ENCODE peak calls at places on chromosomes 13 and 19, in seven cellular contexts. K is HL-60, H is psoas muscle, A is testis, Y is breast epithelium, W is keratinocyte, S is fibroblast of lung. X is an unnamed sample.

GRCh38 chr19:46977548-46977947 is 42.1 kb upstream of the NPAS1 start:
- DNase-seq in W (no peak), Y (no peak), K (no peak), H (no peak), A (no peak), S (no peak), X (no peak)

GRCh38 chr13:32284927-32285632 is 30.1 kb downstream of the ZAR1L start:
- DNase-seq in Y (no peak), K (no peak), S (peak), W (no peak), A (peak), H (no peak), X (no peak)

GRCh38 chr19:10712754-10713153 is 5.1 kb upstream of the DNM2 start:
- DNase-seq in K (no peak), Y (no peak), S (no peak), H (no peak), A (no peak), W (no peak), X (no peak)

GRCh38 chr13:22517544-22517943 is 663.2 kb upstream of the SGCG start:
- DNase-seq in W (no peak), H (no peak), A (no peak), Y (no peak), K (no peak), S (peak), X (no peak)

GRCh38 chr13:79631260-79631659 is 150.3 kb downstream of the NDFIP2 start:
- DNase-seq in A (no peak), W (peak), H (no peak), K (no peak), Y (no peak), S (peak), X (no peak)

GRCh38 chr19:40090256-40091204 is at the start of gene ZNF780A:
- DNase-seq in A (peak), Y (peak), H (peak), K (peak), W (no peak), S (peak), X (peak)

GRCh38 chr19:55641376-55642152 is 762 bp downstream of the ZNF580 start:
- DNase-seq in W (no peak), K (no peak), A (no peak), H (no peak), S (peak), Y (no peak), X (no peak)

GRCh38 chr19:1261512-1261862 is 7.6 kb upstream of the CIRBP start:
- DNase-seq in S (no peak), A (no peak), K (peak), Y (no peak), H (peak), W (no peak), X (peak)

GRCh38 chr19:2624537-2625091 is 77.9 kb downstream of the GNG7 start:
- DNase-seq in A (peak), H (peak), S (no peak), Y (no peak), W (no peak), K (no peak), X (peak)

GRCh38 chr13:91797567-91797966 is 399.1 kb downstream of the GPC5 start:
- DNase-seq in Y (no peak), H (no peak), K (no peak), A (no peak), W (no peak), S (no peak), X (no peak)

GRCh38 chr19:4032436-4032835 is 24.9 kb downstream of the PIAS4 start:
- DNase-seq in Y (no peak), A (no peak), W (no peak), H (no peak), S (no peak), K (no peak), X (no peak)

GRCh38 chr13:24097064-24097463 is 63.5 kb upstream of the SPATA13 start:
- DNase-seq in H (no peak), S (peak), W (no peak), Y (no peak), K (peak), A (no peak), X (no peak)

GRCh38 chr13:47454986-47455385 is 546.1 kb downstream of the SUCLA2 start:
- DNase-seq in H (no peak), S (peak), Y (no peak), A (no peak), W (no peak), K (no peak), X (no peak)

GRCh38 chr19:480016-480855 is 16.1 kb upstream of the MADCAM1 start:
- DNase-seq in K (peak), H (peak), S (peak), A (peak), Y (peak), W (no peak), X (peak)

GRCh38 chr13:91572944-91573535 is 174.6 kb downstream of the GPC5 start:
- DNase-seq in H (no peak), Y (no peak), K (no peak), W (no peak), S (peak), A (no peak), X (no peak)

GRCh38 chr13:50838031-50838430 is 5.5 kb downstream of the DLEU7 start:
- DNase-seq in W (no peak), S (no peak), Y (no peak), H (no peak), K (no peak), A (no peak), X (no peak)

GRCh38 chr13:22936228-22936627 is 244.6 kb upstream of the SGCG start:
- DNase-seq in Y (no peak), A (no peak), S (no peak), W (no peak), H (no peak), K (no peak), X (no peak)

GRCh38 chr19:13363235-13363634 is 143.0 kb downstream of the CACNA1A start:
- DNase-seq in W (no peak), K (no peak), S (no peak), A (no peak), Y (no peak), H (no peak), X (no peak)

GRCh38 chr13:73168226-73168992 is 109.6 kb downstream of the KLF5 start:
- DNase-seq in K (no peak), A (no peak), Y (no peak), H (no peak), S (no peak), W (peak), X (no peak)

GRCh38 chr13:87661471-87661870 is 9.7 kb upstream of the SLITRK5 start:
- DNase-seq in Y (no peak), W (no peak), H (no peak), A (no peak), S (peak), K (no peak), X (no peak)

GRCh38 chr13:51745236-51745635 is 58.7 kb downstream of the DHRS12 start:
- DNase-seq in A (no peak), S (no peak), Y (no peak), W (no peak), K (no peak), H (no peak), X (no peak)

GRCh38 chr19:13756210-13756609 is 8.1 kb upstream of the MRI1 start:
- DNase-seq in K (no peak), H (no peak), A (no peak), S (no peak), Y (no peak), W (no peak), X (no peak)

GRCh38 chr13:79309690-79310089 is 96.4 kb downstream of the RBM26 start:
- DNase-seq in A (no peak), W (no peak), S (no peak), Y (no peak), H (no peak), K (no peak), X (no peak)

GRCh38 chr13:75554981-75555380 is 5.4 kb downstream of the UCHL3 start:
- DNase-seq in S (no peak), Y (no peak), W (no peak), K (no peak), H (no peak), A (no peak), X (no peak)

GRCh38 chr19:14767466-14767971 is 10.8 kb downstream of the ADGRE2 start:
- DNase-seq in W (no peak), Y (peak), S (no peak), H (no peak), A (no peak), K (no peak), X (no peak)

GRCh38 chr19:1351324-1351947 is 32.3 kb upstream of the NDUFS7 start:
- DNase-seq in S (no peak), K (no peak), H (no peak), A (no peak), W (no peak), Y (no peak), X (no peak)

GRCh38 chr19:4732680-4733114 is 9.1 kb upstream of the DPP9 start:
- DNase-seq in S (peak), W (no peak), Y (no peak), H (peak), K (peak), A (peak), X (peak)

GRCh38 chr13:56706485-56706884 is 434.2 kb upstream of the PRR20A start:
- DNase-seq in H (no peak), W (no peak), S (no peak), Y (no peak), A (no peak), K (no peak), X (no peak)

GRCh38 chr19:51564791-51565190 is 6.3 kb upstream of the ZNF175 start:
- DNase-seq in W (no peak), S (no peak), Y (no peak), H (no peak), K (peak), A (no peak), X (peak)

GRCh38 chr19:3985643-3986259 is 488 bp upstream of the EEF2 start:
- DNase-seq in Y (no peak), H (no peak), A (no peak), W (no peak), K (no peak), S (no peak), X (peak)

GRCh38 chr13:60348097-60348496 is 48.9 kb upstream of the TDRD3 start:
- DNase-seq in W (no peak), Y (no peak), H (no peak), A (no peak), K (no peak), S (no peak), X (no peak)

GRCh38 chr13:99983401-99984133 is 2.0 kb downstream of the ZIC2 start:
- DNase-seq in K (no peak), S (no peak), A (no peak), H (no peak), Y (no peak), W (no peak), X (peak)

GRCh38 chr19:22422220-22422619 is at the start of gene ZNF98:
- DNase-seq in K (no peak), Y (peak), W (no peak), A (peak), H (peak), S (peak), X (no peak)

GRCh38 chr13:35965226-35965927 is 165.8 kb downstream of the DCLK1 start:
- DNase-seq in K (no peak), S (peak), H (no peak), Y (no peak), A (no peak), W (no peak), X (no peak)

GRCh38 chr19:30112666-30113065 is 170.6 kb downstream of the URI1 start:
- DNase-seq in K (no peak), A (no peak), S (no peak), Y (no peak), W (no peak), H (no peak), X (no peak)

DNA sequence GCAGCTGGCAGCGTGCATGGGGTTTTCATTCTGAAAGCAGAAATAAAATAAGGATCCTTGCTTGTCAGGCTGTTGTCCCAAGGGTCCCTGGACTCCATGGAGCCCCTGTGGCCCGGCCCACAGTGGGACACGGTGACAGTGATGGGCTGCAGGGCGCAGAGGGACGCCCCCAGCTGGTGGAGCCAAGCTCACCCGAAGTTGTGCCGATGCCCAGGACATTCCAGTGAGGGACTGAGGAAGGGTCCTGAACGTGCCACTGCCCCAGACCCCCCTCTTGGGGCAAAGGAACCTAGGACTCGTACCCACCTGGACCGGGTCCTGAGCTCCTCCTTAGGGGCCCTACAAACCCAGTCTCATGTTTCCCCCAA is 35.0 kb downstream of the MYO9B start:
- DNase-seq in H (no peak), A (no peak), K (no peak), W (no peak), Y (no peak), S (no peak), X (no peak)
- H3K27ac ChIP-seq in H (peak), A (no peak), K (peak), W (no peak), Y (peak), S (peak), X (no peak)

DNA sequence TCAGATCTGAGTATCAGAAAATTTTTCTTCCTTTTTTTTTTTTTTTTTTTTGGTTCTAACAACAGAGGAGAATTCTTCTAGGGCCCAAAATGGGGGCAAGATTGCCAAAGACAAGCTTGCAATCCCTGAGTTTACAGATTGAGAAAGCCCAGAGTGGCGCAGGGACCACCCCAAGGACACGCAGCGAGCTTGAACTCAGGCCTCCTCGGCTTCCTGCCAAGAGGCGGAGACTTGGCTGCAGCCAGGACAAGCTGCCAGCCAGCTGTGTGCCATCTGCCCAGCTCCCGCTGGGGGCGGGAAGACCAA is 508 bp upstream of the MRPL34 start:
- DNase-seq in Y (no peak), K (no peak), S (no peak), H (no peak), W (no peak), A (no peak), X (no peak)
- H3K4me3 ChIP-seq in Y (peak), K (no peak), S (peak), H (peak), W (no peak), A (peak), X (no peak)

GRCh38 chr13:110444226-110444653 is 117.3 kb downstream of the RAB20 start:
- DNase-seq in A (no peak), W (no peak), K (no peak), H (no peak), Y (no peak), S (peak), X (no peak)
- TF ChIP-seq CTCF in A (peak), W (no peak), K (no peak), H (no peak), Y (no peak), S (peak), X (no peak)

DNA sequence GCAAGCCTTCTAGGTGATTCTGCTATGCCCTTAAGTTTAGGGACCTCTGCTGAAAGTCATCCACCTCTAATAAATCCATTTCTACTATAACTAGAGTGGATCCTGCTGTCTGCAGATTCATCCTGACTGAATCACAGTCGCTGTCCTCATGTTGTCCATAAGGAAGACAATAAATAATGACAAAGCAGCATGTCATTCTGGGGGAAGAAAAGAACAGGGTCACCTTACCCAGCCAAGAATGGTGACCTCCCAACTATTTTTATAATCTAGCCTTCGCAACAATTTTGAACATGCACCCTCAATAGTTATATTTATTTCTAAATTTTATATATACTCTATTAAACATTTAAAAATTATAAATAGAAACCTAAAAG is 45.0 kb upstream of the UBE2L5 start:
- DNase-seq in W (no peak), H (no peak), A (no peak), S (no peak), Y (no peak), K (no peak), X (no peak)
- H3K27ac ChIP-seq in W (no peak), H (no peak), A (no peak), S (no peak), Y (no peak), K (peak), X (no peak)

GRCh38 chr19:12194827-12195500 is 32.1 kb downstream of the ZNF136 start:
- DNase-seq in A (peak), K (no peak), S (peak), H (peak), W (peak), Y (peak), X (no peak)

GRCh38 chr19:12198136-12198535 is 35.2 kb downstream of the ZNF136 start:
- DNase-seq in K (no peak), W (no peak), H (no peak), A (no peak), Y (no peak), S (no peak), X (no peak)

GRCh38 chr19:12200020-12200419 is 37.1 kb downstream of the ZNF136 start:
- DNase-seq in H (no peak), W (no peak), K (no peak), S (no peak), A (no peak), Y (no peak), X (no peak)

DNA sequence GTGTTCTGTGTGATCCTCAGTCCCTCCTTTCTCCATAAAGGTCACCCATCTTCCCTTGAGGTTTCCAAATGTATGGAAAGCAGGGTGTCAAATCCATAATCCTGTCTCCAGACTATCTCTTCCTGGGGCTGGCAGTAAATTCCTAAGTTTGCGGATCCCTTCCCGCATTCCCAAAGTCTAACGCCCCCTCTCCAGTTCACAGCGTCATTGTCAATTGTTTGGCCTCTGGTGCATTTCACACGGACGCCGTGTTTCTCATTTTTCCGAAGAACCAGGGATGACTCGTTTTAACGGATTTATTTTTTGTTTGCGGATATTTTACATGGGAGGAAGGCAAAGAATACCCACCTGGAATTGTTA is 32.6 kb downstream of the ZNF136 start:
- DNase-seq in S (no peak), H (no peak), K (no peak), Y (no peak), W (no peak), A (no peak), X (no peak)
- H3K4me3 ChIP-seq in S (peak), H (peak), K (no peak), Y (peak), W (peak), A (peak), X (peak)

DNA sequence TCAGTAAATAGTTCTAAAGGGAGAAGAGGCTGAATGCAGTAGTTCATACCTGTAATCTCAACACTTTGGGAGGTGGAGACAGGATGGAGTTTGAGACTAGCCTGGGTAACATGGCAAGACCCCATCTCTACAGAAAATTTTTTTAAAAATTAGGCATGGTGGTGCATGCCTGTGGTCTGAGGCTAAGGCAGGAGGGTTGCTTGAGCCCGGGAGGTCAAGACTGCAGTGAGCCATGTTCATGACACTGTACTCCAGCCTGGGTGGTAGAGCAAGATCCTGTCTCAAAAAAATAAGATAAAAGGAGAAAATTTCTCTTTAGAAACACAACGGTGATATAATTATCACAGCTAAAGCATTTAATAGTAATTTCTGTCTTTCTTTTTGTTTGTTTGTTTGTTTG is 57.1 kb downstream of the SIPA1L3 start:
- DNase-seq in S (no peak), A (no peak), H (no peak), K (no peak), Y (no peak), W (no peak), X (no peak)
- TF ChIP-seq CTCF in S (no peak), A (no peak), H (no peak), K (no peak), Y (no peak), W (no peak), X (no peak)

GRCh38 chr19:20923077-20923871 is at the start of gene ZNF85:
- DNase-seq in K (peak), A (peak), H (peak), S (peak), W (peak), Y (peak), X (peak)

GRCh38 chr19:20925481-20925880 is 2.4 kb downstream of the ZNF85 start:
- DNase-seq in W (no peak), A (no peak), K (no peak), Y (no peak), H (no peak), S (no peak), X (no peak)

GRCh38 chr19:20926796-20927195 is 3.7 kb downstream of the ZNF85 start:
- DNase-seq in W (no peak), A (no peak), K (no peak), H (no peak), Y (no peak), S (no peak), X (no peak)

DNA sequence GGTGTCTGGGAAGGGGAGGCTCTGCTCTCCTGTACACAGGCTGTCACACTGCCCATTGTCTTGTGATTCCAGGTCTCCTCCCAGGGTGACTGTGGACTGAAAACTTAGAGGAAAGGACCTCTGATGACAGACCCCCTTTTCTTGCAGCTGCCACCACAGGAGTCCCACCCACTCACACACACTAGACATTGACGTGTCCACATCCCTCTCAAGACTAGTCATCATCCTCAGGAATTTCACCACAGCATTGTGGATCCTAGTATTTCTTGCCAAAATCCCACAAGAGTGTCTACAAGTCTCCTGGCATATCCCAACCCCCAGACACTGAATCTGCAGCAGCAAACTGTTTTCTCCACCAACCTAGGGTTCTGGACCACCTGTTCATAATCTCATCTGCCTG is 5.3 kb downstream of the ZNF85 start:
- DNase-seq in K (no peak), S (peak), Y (no peak), W (no peak), H (no peak), A (no peak), X (peak)
- H3K27ac ChIP-seq in K (no peak), S (no peak), Y (no peak), W (no peak), H (no peak), A (no peak), X (no peak)